ENCODE peak calls at places on chromosomes 4 and X, in seven cellular contexts. K, P, G, M, Z, Q and C are unnamed samples.

GRCh38 chr4:113248320-113248719 is 198.9 kb downstream of the ANK2 start:
- DNase-seq in K (no peak), P (no peak), G (no peak), M (peak; percentile 79), Z (no peak), Q (no peak), C (peak; percentile 84)

GRCh38 chr4:98345838-98346237 is 84.7 kb downstream of the RAP1GDS1 start:
- DNase-seq in K (no peak), P (no peak), G (no peak), M (peak; percentile 4), Z (no peak), Q (no peak), C (no peak)

GRCh38 chrX:69298466-69299140 is 133.3 kb upstream of the PJA1 start:
- DNase-seq in K (no peak), P (no peak), G (no peak), M (no peak), Z (peak; percentile 4), Q (no peak), C (no peak)

GRCh38 chr4:119728692-119729593 is 100.3 kb upstream of the PDE5A start:
- DNase-seq in K (peak; percentile 53), P (peak; percentile 68), G (no peak), M (no peak), Z (peak; percentile 41), Q (no peak), C (no peak)

GRCh38 chrX:153969125-153969903 is 2.3 kb downstream of the HCFC1 start:
- DNase-seq in K (no peak), P (no peak), G (no peak), M (no peak), Z (no peak), Q (no peak), C (no peak)

GRCh38 chrX:41384041-41384705 is 50.2 kb downstream of the DDX3X start:
- DNase-seq in K (no peak), P (peak; percentile 84), G (no peak), M (peak; percentile 15), Z (peak; percentile 86), Q (peak; percentile 76), C (peak; percentile 58)

GRCh38 chr4:35697203-35697736 is 547.0 kb downstream of the ARAP2 start:
- DNase-seq in K (no peak), P (no peak), G (no peak), M (no peak), Z (no peak), Q (no peak), C (no peak)

GRCh38 chrX:131789664-131790063 is 233.4 kb upstream of the STK26 start:
- DNase-seq in K (no peak), P (no peak), G (no peak), M (no peak), Z (no peak), Q (no peak), C (no peak)

GRCh38 chr4:39834269-39834668 is 136.3 kb downstream of the UBE2K start:
- DNase-seq in K (no peak), P (no peak), G (no peak), M (no peak), Z (no peak), Q (no peak), C (no peak)

GRCh38 chr4:21710212-21710843 is 238.2 kb downstream of the KCNIP4 start:
- DNase-seq in K (no peak), P (no peak), G (no peak), M (no peak), Z (no peak), Q (no peak), C (no peak)

GRCh38 chr4:8771666-8772065 is 100.0 kb downstream of the HMX1 start:
- DNase-seq in K (no peak), P (no peak), G (no peak), M (no peak), Z (no peak), Q (no peak), C (no peak)

GRCh38 chr4:150072906-150073714 is 5.1 kb upstream of the DCLK2 start:
- DNase-seq in K (no peak), P (peak; percentile 77), G (no peak), M (no peak), Z (peak; percentile 97), Q (no peak), C (no peak)

GRCh38 chrX:11665144-11666040 is at the start of gene ARHGAP6:
- DNase-seq in K (no peak), P (peak; percentile 4), G (no peak), M (peak; percentile 62), Z (peak; percentile 20), Q (no peak), C (peak; percentile 77)

GRCh38 chrX:150643271-150643670 is 49.9 kb upstream of the MTMR1 start:
- DNase-seq in K (no peak), P (no peak), G (no peak), M (no peak), Z (peak; percentile 33), Q (no peak), C (no peak)

GRCh38 chr4:152996672-152997071 is 60.5 kb downstream of the FHDC1 start:
- DNase-seq in K (no peak), P (no peak), G (no peak), M (no peak), Z (no peak), Q (no peak), C (no peak)

GRCh38 chr4:169968999-169969398 is 57.2 kb downstream of the MFAP3L start:
- DNase-seq in K (no peak), P (peak; percentile 60), G (no peak), M (no peak), Z (peak; percentile 11), Q (no peak), C (no peak)

GRCh38 chr4:68494688-68495087 is 47.4 kb downstream of the TMPRSS11E start:
- DNase-seq in K (no peak), P (no peak), G (no peak), M (no peak), Z (no peak), Q (no peak), C (no peak)